ENCODE peak calls at places on chromosomes 2 and 18, in eight cellular contexts. U is right lobe of liver, M is spleen, I is SK-N-SH, V is mucosa of descending colon, T is IMR-90, A is astrocyte, Z is heart left ventricle. X is an unnamed sample. For H3K36me3, the result is how much of the 10 kb centered on the place peaks cover.

GRCh38 chr2:197327776-197328169 is 17.2 kb upstream of the ANKRD44 start:
- DNase-seq in U (no peak), M (no peak), I (no peak), V (no peak), T (no peak), A (no peak), Z (no peak), X (no peak)

GRCh38 chr2:30778611-30779010 is 28.6 kb downstream of the CAPN13 start:
- DNase-seq in U (no peak), M (no peak), I (no peak), V (no peak), T (no peak), A (no peak), Z (no peak), X (no peak)

GRCh38 chr2:61710711-61711110 is 143.1 kb downstream of the FAM161A start:
- DNase-seq in U (peak), M (no peak), I (no peak), V (peak), T (no peak), A (no peak), Z (no peak), X (no peak)

GRCh38 chr2:204024503-204024902 is 87.9 kb downstream of the ICOS start:
- DNase-seq in U (no peak), M (no peak), I (peak), V (peak), T (peak), A (peak), Z (no peak), X (peak)

GRCh38 chr2:240147382-240147781 is 6.9 kb upstream of the OTOS start:
- DNase-seq in U (no peak), M (no peak), I (no peak), V (no peak), T (no peak), A (no peak), Z (no peak), X (no peak)

GRCh38 chr2:201070966-201071304 is 536 bp downstream of the HYCC2 start:
- DNase-seq in U (no peak), M (no peak), I (no peak), V (no peak), T (no peak), A (no peak), Z (no peak), X (peak)

GRCh38 chr2:168244318-168244717 is 3.1 kb downstream of the STK39 start:
- DNase-seq in U (no peak), M (peak), I (no peak), V (peak), T (no peak), A (no peak), Z (peak), X (peak)

GRCh38 chr2:142975239-142975638 is 97.8 kb downstream of the KYNU start:
- DNase-seq in U (no peak), M (no peak), I (no peak), V (no peak), T (no peak), A (no peak), Z (no peak), X (peak)

GRCh38 chr2:98759827-98760625 is 29.1 kb upstream of the MGAT4A start:
- DNase-seq in U (no peak), M (peak), I (no peak), V (no peak), T (no peak), A (no peak), Z (no peak), X (peak)

GRCh38 chr2:98761267-98761781 is 30.4 kb upstream of the MGAT4A start:
- DNase-seq in U (no peak), M (peak), I (no peak), V (no peak), T (no peak), A (no peak), Z (no peak), X (peak)

GRCh38 chr2:98759338-98759737 is 28.4 kb upstream of the MGAT4A start:
- DNase-seq in U (no peak), M (no peak), I (no peak), V (no peak), T (no peak), A (no peak), Z (no peak), X (no peak)

GRCh38 chr2:98761909-98762308 is 31.0 kb upstream of the MGAT4A start:
- DNase-seq in U (no peak), M (no peak), I (no peak), V (no peak), T (no peak), A (no peak), Z (no peak), X (no peak)

DNA sequence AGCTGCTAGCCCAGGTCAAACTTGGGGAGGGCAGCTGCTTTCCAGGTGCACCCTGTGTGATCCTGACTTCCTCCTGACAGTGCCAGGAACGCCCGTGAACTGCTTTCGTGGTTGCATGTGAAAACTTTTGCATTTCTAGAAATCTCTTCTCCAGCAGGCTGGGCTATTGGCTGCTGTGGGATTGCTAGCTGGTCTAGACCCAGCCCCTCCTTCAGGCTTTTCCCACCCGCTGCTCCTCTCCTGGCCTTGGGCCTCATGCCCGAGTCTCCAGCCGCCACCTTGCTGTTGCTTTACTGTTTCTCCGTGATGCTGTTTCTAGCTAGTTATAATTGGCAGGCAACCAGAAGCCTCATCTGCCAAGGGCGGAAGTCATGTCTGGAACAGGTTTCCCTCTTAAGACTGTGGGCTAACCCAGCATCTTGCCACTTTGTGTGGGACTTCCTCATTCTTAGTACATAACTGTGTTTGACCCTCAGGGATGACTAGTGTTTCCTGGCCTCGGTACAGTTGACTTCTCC is 27.0 kb upstream of the MGAT4A start:
- DNase-seq in U (peak), M (peak), I (no peak), V (peak), T (peak), A (peak), Z (peak), X (peak)
- TF ChIP-seq CTCF in U (no peak), M (no peak), I (no peak), V (no peak), T (no peak), A (no peak), Z (no peak), X (no peak)

DNA sequence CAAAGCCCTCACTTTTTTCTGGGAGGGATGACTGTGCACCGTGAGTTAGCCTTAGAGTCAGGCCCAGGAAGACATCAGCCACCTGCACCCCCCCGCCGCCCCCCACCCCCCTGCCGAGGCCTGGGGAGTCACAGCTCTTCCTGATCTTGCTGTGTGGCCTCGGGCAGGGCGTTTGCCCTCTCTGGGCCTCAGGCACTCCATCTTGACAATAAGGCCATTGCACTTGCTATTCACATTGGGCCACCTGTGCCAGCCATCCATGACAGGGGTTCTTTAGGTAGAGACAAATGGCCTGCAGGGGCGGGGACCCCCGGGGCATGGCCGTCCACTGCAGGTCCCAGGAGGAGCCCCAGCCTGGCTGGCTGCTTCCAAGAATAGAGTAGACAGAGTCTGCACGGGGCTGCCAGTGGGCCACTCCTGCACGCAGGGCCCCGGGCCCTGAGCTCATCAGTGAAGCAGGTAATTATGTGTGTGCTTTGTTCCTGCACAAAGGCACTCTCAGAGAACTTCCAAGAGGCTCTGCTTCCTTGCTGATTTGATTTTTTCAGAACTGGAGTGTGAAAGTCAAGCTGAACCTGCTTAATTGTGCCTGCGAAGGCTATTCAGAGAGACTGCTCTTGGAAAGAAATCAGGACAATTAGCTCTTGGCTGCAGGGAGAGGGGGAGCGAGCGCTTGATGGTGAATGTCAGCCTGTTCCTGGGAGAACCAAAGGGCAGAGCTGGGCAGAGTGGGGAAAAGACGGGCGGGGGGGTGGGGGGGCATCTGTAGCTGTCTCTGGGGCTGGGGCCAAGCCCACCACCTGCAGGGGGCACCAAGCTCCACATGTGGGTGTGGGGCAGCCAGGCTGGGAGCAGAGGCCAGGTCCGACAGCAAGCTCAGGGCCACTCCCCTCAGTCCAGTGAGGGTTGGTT is 40.3 kb downstream of the RRM2 start:
- DNase-seq in U (no peak), M (peak), I (peak), V (peak), T (no peak), A (no peak), Z (no peak), X (no peak)
- H3K36me3 ChIP-seq in U (under half), M (under half), I (under half), V (under half), T (under half), A (under half), Z (under half), X (under half)

GRCh38 chr2:48589170-48589767 is 28.4 kb upstream of the GTF2A1L start:
- DNase-seq in U (no peak), M (no peak), I (peak), V (peak), T (peak), A (peak), Z (no peak), X (peak)
- TF ChIP-seq CTCF in U (peak), M (peak), I (peak), V (no peak), T (peak), A (peak), Z (peak), X (peak)

GRCh38 chr2:74051504-74051903 is 66.8 kb downstream of the TET3 start:
- DNase-seq in U (no peak), M (no peak), I (no peak), V (no peak), T (no peak), A (no peak), Z (no peak), X (no peak)

GRCh38 chr2:74048147-74048546 is 63.4 kb downstream of the TET3 start:
- DNase-seq in U (no peak), M (no peak), I (no peak), V (no peak), T (no peak), A (no peak), Z (no peak), X (no peak)

GRCh38 chr2:74052732-74053712 is 68.3 kb downstream of the TET3 start:
- DNase-seq in U (no peak), M (no peak), I (no peak), V (no peak), T (no peak), A (no peak), Z (no peak), X (no peak)

GRCh38 chr2:74048843-74049519 is 64.3 kb downstream of the TET3 start:
- DNase-seq in U (no peak), M (no peak), I (no peak), V (no peak), T (no peak), A (no peak), Z (no peak), X (no peak)

DNA sequence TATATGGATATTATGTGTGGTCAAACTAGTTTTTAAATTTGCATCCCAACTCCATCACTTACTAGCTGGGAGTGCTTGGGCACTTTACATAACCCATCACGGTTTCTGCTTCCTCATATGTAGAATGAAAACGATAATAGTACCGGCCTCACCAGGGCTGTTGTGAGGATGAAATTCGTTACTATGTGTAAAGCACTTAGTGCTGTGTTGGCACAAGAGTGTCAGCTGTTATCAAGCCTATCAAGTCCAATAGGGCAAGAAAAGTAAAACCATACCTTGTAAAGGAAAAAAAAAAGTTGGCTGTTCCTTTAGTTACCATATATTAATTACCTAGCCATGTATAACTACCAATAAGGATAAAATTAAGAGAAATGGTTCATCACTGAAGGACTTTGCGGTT is 65.4 kb downstream of the TET3 start:
- DNase-seq in U (no peak), M (no peak), I (no peak), V (no peak), T (no peak), A (no peak), Z (no peak), X (no peak)
- H3K36me3 ChIP-seq in U (under half), M (under half), I (under half), V (under half), T (under half), A (under half), Z (under half), X (under half)

GRCh38 chr2:170819941-170820646 is 3.4 kb downstream of the GAD1 start:
- DNase-seq in U (no peak), M (peak), I (peak), V (no peak), T (no peak), A (no peak), Z (no peak), X (no peak)
- TF ChIP-seq CTCF in U (no peak), M (no peak), I (no peak), V (no peak), T (no peak), A (no peak), Z (no peak), X (no peak)

GRCh38 chr2:100601661-100602060 is 38.9 kb downstream of the PDCL3 start:
- DNase-seq in U (no peak), M (no peak), I (no peak), V (no peak), T (no peak), A (no peak), Z (no peak), X (no peak)

GRCh38 chr2:100606740-100607343 is 44.0 kb downstream of the PDCL3 start:
- DNase-seq in U (no peak), M (no peak), I (peak), V (peak), T (peak), A (peak), Z (no peak), X (peak)

GRCh38 chr2:100606332-100606731 is 43.5 kb downstream of the PDCL3 start:
- DNase-seq in U (no peak), M (no peak), I (no peak), V (no peak), T (no peak), A (no peak), Z (no peak), X (no peak)

GRCh38 chr2:100603414-100603813 is 40.6 kb downstream of the PDCL3 start:
- DNase-seq in U (no peak), M (no peak), I (no peak), V (no peak), T (no peak), A (no peak), Z (no peak), X (no peak)

DNA sequence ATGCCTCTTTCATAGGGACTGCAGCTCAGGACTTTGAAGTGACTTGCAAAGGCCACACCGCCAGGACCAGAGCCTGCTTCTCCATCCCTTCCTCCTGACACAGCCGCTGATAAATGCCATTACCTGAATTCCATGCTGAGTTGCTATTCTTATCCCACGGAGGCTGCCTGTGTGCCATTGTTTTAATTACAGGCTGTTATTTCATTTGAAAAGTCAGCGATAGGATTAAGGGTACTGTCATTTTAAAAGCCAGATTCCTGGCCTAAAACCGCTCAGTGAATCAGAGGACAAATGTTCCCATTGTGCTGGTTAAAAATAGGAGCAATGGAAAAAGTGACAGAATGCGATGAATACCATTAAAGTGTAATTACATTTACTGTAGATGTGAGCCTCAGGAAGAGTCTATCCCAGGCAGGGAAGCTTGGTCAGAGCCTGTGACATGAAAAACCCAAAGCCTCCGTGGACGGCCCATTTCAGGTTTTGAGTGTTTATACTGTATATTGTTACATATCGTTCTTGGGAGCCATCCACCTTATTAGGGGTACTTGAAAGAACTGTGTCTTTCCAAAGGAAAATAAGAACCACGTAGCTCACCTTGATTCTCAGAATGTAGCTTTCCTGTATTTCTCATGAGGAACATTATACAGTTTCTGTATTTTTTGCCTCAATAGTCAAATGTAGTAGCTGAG is 41.3 kb downstream of the PDCL3 start:
- DNase-seq in U (no peak), M (no peak), I (no peak), V (no peak), T (no peak), A (peak), Z (no peak), X (no peak)
- H3K36me3 ChIP-seq in U (under half), M (under half), I (under half), V (under half), T (under half), A (under half), Z (under half), X (under half)

GRCh38 chr18:21980744-21981143 is 188.6 kb upstream of the GATA6 start:
- DNase-seq in U (peak), M (no peak), I (no peak), V (no peak), T (no peak), A (no peak), Z (no peak), X (no peak)

GRCh38 chr18:21979759-21980158 is 189.6 kb upstream of the GATA6 start:
- DNase-seq in U (no peak), M (no peak), I (no peak), V (no peak), T (no peak), A (no peak), Z (no peak), X (no peak)

GRCh38 chr18:21979171-21979560 is 190.2 kb upstream of the GATA6 start:
- DNase-seq in U (no peak), M (no peak), I (no peak), V (no peak), T (no peak), A (no peak), Z (no peak), X (no peak)

GRCh38 chr18:21978546-21979170 is 190.7 kb upstream of the GATA6 start:
- DNase-seq in U (no peak), M (no peak), I (no peak), V (no peak), T (no peak), A (no peak), Z (no peak), X (no peak)
- TF ChIP-seq CTCF in U (no peak), M (no peak), I (no peak), V (no peak), T (no peak), A (no peak), Z (no peak), X (no peak)

GRCh38 chr2:651961-652373 is 25.2 kb downstream of the TMEM18 start:
- DNase-seq in U (no peak), M (no peak), I (no peak), V (no peak), T (no peak), A (no peak), Z (no peak), X (no peak)

GRCh38 chr2:648476-649424 is 28.5 kb downstream of the TMEM18 start:
- DNase-seq in U (no peak), M (no peak), I (no peak), V (no peak), T (no peak), A (no peak), Z (no peak), X (no peak)

GRCh38 chr2:647691-648231 is 29.4 kb downstream of the TMEM18 start:
- DNase-seq in U (no peak), M (no peak), I (no peak), V (no peak), T (no peak), A (no peak), Z (no peak), X (no peak)

GRCh38 chr2:650343-651310 is 26.6 kb downstream of the TMEM18 start:
- DNase-seq in U (no peak), M (no peak), I (no peak), V (no peak), T (no peak), A (no peak), Z (no peak), X (no peak)

GRCh38 chr2:649461-650342 is 27.5 kb downstream of the TMEM18 start:
- DNase-seq in U (no peak), M (no peak), I (no peak), V (no peak), T (no peak), A (no peak), Z (no peak), X (no peak)
- H3K36me3 ChIP-seq in U (under half), M (under half), I (under half), V (under half), T (under half), A (under half), Z (under half), X (under half)

GRCh38 chr2:146123256-146123655 is 1603.3 kb upstream of the ZEB2 start:
- DNase-seq in U (no peak), M (no peak), I (no peak), V (no peak), T (no peak), A (peak), Z (no peak), X (peak)
- TF ChIP-seq CTCF in U (no peak), M (no peak), I (no peak), V (no peak), T (no peak), A (no peak), Z (no peak), X (no peak)